ENCODE peak calls at places on chromosomes 11 and 22, in nine cellular contexts. W, J, A, M, C, P, F, Z and L are unnamed samples.

GRCh38 chr11:129769059-129769458 is 46.6 kb upstream of the TMEM45B start:
- DNase-seq in W (no peak), J (no peak), A (no peak), M (no peak), C (no peak), P (no peak), F (no peak), Z (no peak), L (no peak)

GRCh38 chr11:107683807-107684206 is 28.0 kb downstream of the SLN start:
- DNase-seq in W (no peak), J (no peak), A (no peak), M (no peak), C (no peak), P (no peak), F (peak), Z (no peak), L (peak)

GRCh38 chr22:32986773-32987050 is 71.5 kb downstream of the SYN3 start:
- DNase-seq in W (no peak), J (no peak), A (no peak), M (no peak), C (no peak), P (no peak), F (no peak), Z (no peak), L (no peak)

GRCh38 chr11:95255523-95256165 is 24.6 kb upstream of the SESN3 start:
- DNase-seq in W (no peak), J (no peak), A (no peak), M (no peak), C (no peak), P (no peak), F (no peak), Z (no peak), L (no peak)

GRCh38 chr11:107999759-108000455 is 8.8 kb upstream of the CUL5 start:
- DNase-seq in W (peak), J (no peak), A (peak), M (peak), C (no peak), P (no peak), F (peak), Z (no peak), L (peak)

GRCh38 chr11:118938491-118939411 is 13.0 kb upstream of the BCL9L start:
- DNase-seq in W (no peak), J (no peak), A (peak), M (no peak), C (no peak), P (no peak), F (no peak), Z (peak), L (peak)

GRCh38 chr11:2207773-2208621 is 36.4 kb upstream of the TH start:
- DNase-seq in W (no peak), J (no peak), A (no peak), M (no peak), C (no peak), P (no peak), F (no peak), Z (no peak), L (peak)

GRCh38 chr11:17653606-17654005 is 65.8 kb upstream of the MYOD1 start:
- DNase-seq in W (no peak), J (no peak), A (no peak), M (no peak), C (no peak), P (no peak), F (no peak), Z (no peak), L (no peak)

GRCh38 chr11:85086511-85087284 is 540.4 kb downstream of the DLG2 start:
- DNase-seq in W (no peak), J (no peak), A (peak), M (no peak), C (no peak), P (no peak), F (no peak), Z (no peak), L (peak)

GRCh38 chr11:12723410-12724297 is 49.4 kb downstream of the TEAD1 start:
- DNase-seq in W (no peak), J (no peak), A (peak), M (no peak), C (no peak), P (no peak), F (no peak), Z (peak), L (peak)

GRCh38 chr11:67416416-67417335 is 1.2 kb downstream of the CARNS1 start:
- DNase-seq in W (peak), J (peak), A (no peak), M (peak), C (peak), P (no peak), F (no peak), Z (peak), L (peak)

GRCh38 chr11:124467376-124468061 is 22.0 kb upstream of the OR8B8 start:
- DNase-seq in W (no peak), J (no peak), A (no peak), M (no peak), C (no peak), P (no peak), F (no peak), Z (no peak), L (no peak)

GRCh38 chr22:42091446-42091764 is 833 bp upstream of the NDUFA6 start:
- DNase-seq in W (no peak), J (no peak), A (no peak), M (no peak), C (no peak), P (no peak), F (no peak), Z (no peak), L (no peak)

GRCh38 chr11:17846852-17847453 is 112.4 kb downstream of the KCNC1 start:
- DNase-seq in W (no peak), J (no peak), A (no peak), M (no peak), C (no peak), P (no peak), F (peak), Z (no peak), L (peak)